ENCODE peak calls at places on chromosomes 4 and X, in nine cellular contexts. W is endothelial cell; G is A549; U is hepatocyte; J is transverse colon; T is CD4-positive, alpha-beta T cell; Q is Peyer's patch; M is psoas muscle; C is astrocyte of the spinal cord. B is an unnamed sample.

GRCh38 chr4:58940167-58940566 is 1830.0 kb upstream of the IGFBP7 start:
- DNase-seq in W (no peak), G (no peak), U (no peak), J (no peak), T (no peak), Q (no peak), M (no peak), C (no peak), B (no peak)

GRCh38 chr4:181566490-181566889 is 676.7 kb upstream of the TENM3 start:
- DNase-seq in W (no peak), G (no peak), U (peak; percentile 15), J (no peak), T (no peak), Q (no peak), M (no peak), C (peak; percentile 80), B (no peak)

GRCh38 chr4:158316264-158316663 is 106.0 kb downstream of the TMEM144 start:
- DNase-seq in W (no peak), G (no peak), U (no peak), J (no peak), T (no peak), Q (no peak), M (no peak), C (peak; percentile 67), B (no peak)

GRCh38 chr4:23323436-23323835 is 566.4 kb downstream of the PPARGC1A start:
- DNase-seq in W (no peak), G (no peak), U (no peak), J (no peak), T (no peak), Q (no peak), M (no peak), C (no peak), B (no peak)

GRCh38 chr4:137125011-137125410 is 407.3 kb downstream of the PCDH18 start:
- DNase-seq in W (no peak), G (no peak), U (peak; percentile 14), J (no peak), T (no peak), Q (no peak), M (peak; percentile 28), C (peak; percentile 31), B (no peak)

GRCh38 chr4:136680271-136680670 is 852.0 kb downstream of the PCDH18 start:
- DNase-seq in W (no peak), G (no peak), U (peak; percentile 34), J (no peak), T (no peak), Q (no peak), M (no peak), C (peak; percentile 2), B (no peak)

GRCh38 chr4:69147334-69147733 is 51.1 kb downstream of the UGT2B7 start:
- DNase-seq in W (no peak), G (no peak), U (no peak), J (no peak), T (no peak), Q (no peak), M (no peak), C (no peak), B (no peak)

GRCh38 chr4:138915725-138916124 is 99.9 kb upstream of the NOCT start:
- DNase-seq in W (no peak), G (no peak), U (no peak), J (no peak), T (no peak), Q (no peak), M (no peak), C (no peak), B (no peak)

GRCh38 chrX:132270021-132270420 is 50.8 kb upstream of the RAP2C start:
- DNase-seq in W (no peak), G (no peak), U (no peak), J (no peak), T (no peak), Q (no peak), M (no peak), C (no peak), B (no peak)

GRCh38 chr4:31081375-31081774 is 361.2 kb downstream of the PCDH7 start:
- DNase-seq in W (no peak), G (no peak), U (no peak), J (no peak), T (no peak), Q (no peak), M (no peak), C (peak; percentile 58), B (no peak)

GRCh38 chrX:69024931-69025330 is 140.3 kb downstream of the PJA1 start:
- DNase-seq in W (no peak), G (no peak), U (peak; percentile 72), J (peak; percentile 73), T (no peak), Q (no peak), M (peak; percentile 84), C (peak; percentile 41), B (no peak)

GRCh38 chrX:97039363-97040029 is 155.8 kb downstream of the RPA4 start:
- DNase-seq in W (no peak), G (no peak), U (peak; percentile 42), J (peak; percentile 48), T (no peak), Q (no peak), M (no peak), C (peak; percentile 60), B (no peak)

GRCh38 chr4:173490817-173491518 is 39.1 kb downstream of the HAND2 start:
- DNase-seq in W (no peak), G (no peak), U (peak; percentile 59), J (no peak), T (no peak), Q (no peak), M (no peak), C (peak; percentile 68), B (no peak)

DNA sequence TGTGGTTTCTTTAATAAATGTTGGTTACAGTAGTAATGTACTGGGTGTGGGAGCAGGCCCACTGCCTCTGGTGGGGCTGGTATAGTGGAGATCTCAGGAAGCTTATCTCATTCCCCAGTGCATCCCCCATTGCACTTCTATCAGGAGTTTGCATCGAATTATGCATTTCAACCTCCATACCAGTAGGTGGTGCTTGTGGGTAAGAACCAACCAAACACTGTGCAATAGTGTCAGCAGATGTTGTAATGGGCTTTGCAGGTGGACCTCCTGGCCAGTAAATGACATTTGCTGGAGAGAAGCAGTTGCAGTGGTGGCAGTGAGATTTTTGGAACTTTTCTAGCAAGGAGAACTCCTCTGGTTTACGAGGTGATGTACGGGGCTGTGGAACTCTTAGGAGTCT is 150.6 kb downstream of the POU3F4 start:
- DNase-seq in W (no peak), G (peak; percentile 1), U (no peak), J (no peak), T (no peak), Q (no peak), M (no peak), C (no peak), B (peak; percentile 12)
- TF ChIP-seq CTCF in W (no peak), G (no peak), U (no peak), J (no peak), T (no peak), Q (no peak), M (no peak), C (no peak), B (peak; percentile 36)

DNA sequence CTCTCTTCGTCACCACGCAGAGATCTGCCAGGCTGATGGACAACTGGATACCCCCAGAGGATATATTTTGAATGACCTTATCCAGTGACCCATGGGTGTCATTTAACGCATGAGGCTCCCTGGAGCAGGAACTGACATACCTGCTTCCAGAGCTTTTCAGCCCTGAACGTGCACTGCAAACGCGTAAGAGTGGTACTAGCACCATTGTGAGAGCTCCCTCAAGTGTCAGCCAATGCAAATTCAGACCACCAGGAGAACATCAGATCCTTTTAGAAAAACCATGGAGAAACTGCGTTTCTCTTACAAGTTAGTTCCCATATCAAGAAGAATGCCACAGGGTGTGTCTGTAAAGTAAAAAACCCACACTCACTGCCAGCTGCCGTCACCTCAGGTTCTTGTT is 7.3 kb downstream of the TREX2 start:
- DNase-seq in W (no peak), G (no peak), U (peak; percentile 39), J (no peak), T (no peak), Q (no peak), M (no peak), C (peak; percentile 18), B (no peak)
- TF ChIP-seq CTCF in W (no peak), G (peak; percentile 27), U (peak; percentile 44), J (no peak), T (no peak), Q (no peak), M (peak; percentile 20), C (peak; percentile 47), B (no peak)

GRCh38 chr4:1048781-1049590 is 37.6 kb downstream of the FGFRL1 start:
- DNase-seq in W (no peak), G (no peak), U (no peak), J (no peak), T (no peak), Q (no peak), M (no peak), C (no peak), B (no peak)

GRCh38 chr4:1045193-1045594 is 33.8 kb downstream of the FGFRL1 start:
- DNase-seq in W (no peak), G (no peak), U (no peak), J (no peak), T (no peak), Q (no peak), M (peak; percentile 41), C (no peak), B (no peak)

GRCh38 chr4:1045595-1046201 is 34.3 kb downstream of the FGFRL1 start:
- DNase-seq in W (no peak), G (no peak), U (no peak), J (no peak), T (no peak), Q (no peak), M (peak; percentile 42), C (no peak), B (no peak)

GRCh38 chr4:1047976-1048780 is 36.8 kb downstream of the FGFRL1 start:
- DNase-seq in W (no peak), G (no peak), U (no peak), J (peak; percentile 8), T (no peak), Q (no peak), M (peak; percentile 45), C (no peak), B (no peak)

GRCh38 chr4:1047106-1047975 is 35.9 kb downstream of the FGFRL1 start:
- DNase-seq in W (peak; percentile 6), G (no peak), U (no peak), J (peak; percentile 38), T (no peak), Q (no peak), M (peak; percentile 57), C (no peak), B (no peak)
- TF ChIP-seq CTCF in W (no peak), G (no peak), U (no peak), J (no peak), T (no peak), Q (no peak), M (no peak), C (no peak), B (no peak)

DNA sequence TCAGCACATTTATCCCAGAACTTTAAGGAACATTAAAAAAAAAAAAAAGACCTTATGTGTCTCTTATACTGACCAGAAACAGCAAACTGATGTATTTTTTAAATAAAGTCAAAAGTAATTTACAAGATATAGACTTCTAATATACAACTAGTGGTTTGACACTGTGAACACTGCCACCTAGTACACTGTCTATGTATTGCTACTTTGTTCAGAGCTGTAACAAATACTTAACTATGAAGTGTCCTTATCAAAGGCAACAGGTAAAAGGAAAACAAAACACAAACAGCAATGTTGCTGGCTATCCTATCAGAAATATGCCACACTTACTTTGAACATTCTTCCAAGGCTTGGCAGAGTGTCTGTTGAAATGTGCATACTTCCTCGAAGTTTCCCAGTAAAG is 60.4 kb downstream of the CD40LG start:
- DNase-seq in W (no peak), G (peak; percentile 6), U (no peak), J (no peak), T (no peak), Q (no peak), M (no peak), C (peak; percentile 6), B (no peak)
- TF ChIP-seq CTCF in W (peak; percentile 28), G (peak; percentile 40), U (peak; percentile 36), J (no peak), T (peak; percentile 41), Q (no peak), M (peak; percentile 44), C (peak; percentile 38), B (peak; percentile 21)